ENCODE peak calls at places on chromosome 22, in nine cellular contexts. C, V, W, P, J, Q, F, U and X are unnamed samples.

GRCh38 chr22:50469377-50470305 is 5.2 kb downstream of the SBF1 start:
- DNase-seq in C (no peak), U (peak; percentile 32), F (no peak), Q (peak; percentile 93), J (peak; percentile 78), V (no peak), P (no peak), W (peak; percentile 83), X (no peak)

GRCh38 chr22:38733329-38734202 is 22.2 kb downstream of the SUN2 start:
- DNase-seq in F (peak; percentile 73), W (no peak), Q (peak; percentile 29), P (peak; percentile 93), C (no peak), V (peak; percentile 62), U (peak; percentile 90), J (peak; percentile 38), X (peak; percentile 72)

GRCh38 chr22:25488244-25489020 is 76.0 kb upstream of the GRK3 start:
- DNase-seq in W (no peak), F (no peak), C (peak; percentile 68), J (no peak), U (peak; percentile 85), V (peak; percentile 49), Q (peak; percentile 40), P (no peak), X (peak; percentile 53)

GRCh38 chr22:28231423-28231822 is 312.4 kb upstream of the PITPNB start:
- DNase-seq in P (no peak), C (no peak), U (peak; percentile 61), J (no peak), W (no peak), V (peak; percentile 46), Q (no peak), F (no peak), X (peak; percentile 43)

GRCh38 chr22:37063436-37064420 is 12.2 kb downstream of the KCTD17 start:
- DNase-seq in W (no peak), Q (no peak), J (peak; percentile 38), F (no peak), P (no peak), U (no peak), C (no peak), V (no peak), X (no peak)

GRCh38 chr22:23233746-23234408 is 53.6 kb downstream of the BCR start:
- DNase-seq in F (no peak), Q (peak; percentile 29), U (peak; percentile 69), P (no peak), J (no peak), W (peak; percentile 34), C (peak; percentile 54), V (peak; percentile 47), X (peak; percentile 74)

GRCh38 chr22:42872821-42873220 is 15.7 kb upstream of the ARFGAP3 start:
- DNase-seq in J (no peak), V (no peak), F (no peak), P (no peak), Q (no peak), W (no peak), U (no peak), C (no peak), X (no peak)

GRCh38 chr22:20783844-20784723 is 10.2 kb downstream of the SERPIND1 start:
- DNase-seq in W (peak; percentile 9), J (no peak), C (no peak), P (peak; percentile 58), F (no peak), Q (peak; percentile 17), V (peak; percentile 75), U (peak; percentile 64), X (peak; percentile 71)

GRCh38 chr22:23105304-23105703 is 35.0 kb downstream of the GNAZ start:
- DNase-seq in J (no peak), Q (no peak), U (no peak), P (no peak), V (no peak), F (no peak), W (no peak), C (no peak), X (no peak)

GRCh38 chr22:29461263-29461662 is 18.8 kb upstream of the NEFH start:
- DNase-seq in W (no peak), F (no peak), U (no peak), P (no peak), J (no peak), C (no peak), Q (no peak), V (no peak), X (no peak)

GRCh38 chr22:25706197-25706596 is 35.8 kb upstream of the MYO18B start:
- DNase-seq in F (no peak), V (no peak), J (no peak), P (no peak), Q (no peak), U (no peak), W (no peak), C (no peak), X (no peak)

GRCh38 chr22:24758164-24758799 is 16.2 kb downstream of the PIWIL3 start:
- DNase-seq in P (peak; percentile 27), C (peak; percentile 44), V (peak; percentile 64), W (peak; percentile 39), U (peak; percentile 48), J (no peak), F (peak; percentile 29), Q (peak; percentile 15), X (peak; percentile 52)

GRCh38 chr22:38196791-38197429 is 4.9 kb upstream of the MAFF start:
- DNase-seq in P (no peak), U (no peak), W (no peak), V (no peak), J (no peak), F (no peak), C (no peak), Q (no peak), X (no peak)

GRCh38 chr22:45575607-45576272 is 73.1 kb downstream of the FBLN1 start:
- DNase-seq in P (no peak), F (no peak), U (no peak), Q (no peak), J (no peak), W (no peak), V (no peak), C (no peak), X (no peak)

GRCh38 chr22:20509344-20510047 is 2.1 kb downstream of the MED15 start:
- DNase-seq in P (peak; percentile 51), F (no peak), Q (peak; percentile 48), C (peak; percentile 87), W (peak; percentile 31), J (no peak), V (peak; percentile 91), U (peak; percentile 98), X (peak; percentile 88)

GRCh38 chr22:47123827-47124442 is 361.5 kb downstream of the TBC1D22A start:
- DNase-seq in W (no peak), Q (no peak), C (no peak), U (no peak), F (no peak), V (no peak), P (no peak), J (no peak), X (no peak)

GRCh38 chr22:30646518-30647160 is 11.1 kb downstream of the SLC35E4 start:
- DNase-seq in Q (no peak), J (no peak), C (no peak), V (no peak), P (no peak), U (no peak), W (no peak), F (no peak), X (no peak)

GRCh38 chr22:24128631-24129601 is 52.4 kb upstream of the SUSD2 start:
- DNase-seq in C (no peak), F (no peak), J (no peak), U (no peak), W (no peak), P (no peak), V (no peak), Q (no peak), X (no peak)

GRCh38 chr22:20435436-20436308 is 2.0 kb downstream of the SCARF2 start:
- DNase-seq in V (no peak), Q (no peak), U (no peak), W (no peak), F (no peak), J (no peak), P (no peak), C (no peak), X (no peak)

GRCh38 chr22:30968015-30968923 is at the start of gene MORC2:
- DNase-seq in P (no peak), F (no peak), C (no peak), J (no peak), V (no peak), U (peak; percentile 58), W (no peak), Q (no peak), X (no peak)

GRCh38 chr22:33573479-33573878 is 346.8 kb downstream of the LARGE1 start:
- DNase-seq in W (no peak), C (no peak), V (no peak), Q (no peak), P (no peak), J (no peak), F (no peak), U (no peak), X (no peak)